ENCODE peak calls at places on chromosomes 1 and 21, in five cellular contexts. One of them, this sample, is unnamed.

GRCh38 chr1:234638832-234639799 is 29.1 kb upstream of the IRF2BP2 start:
- DNase-seq in anterior cingulate cortex: no peak
- DNase-seq in GM04504: no peak
- DNase-seq in activated T-helper 1 cell treated with anti-CD3 and anti-CD28 coated beads, Interleukin-2, amount 50 U/mL, for 16 hours: no peak
- DNase-seq in OCI-LY7: no peak
- DNase-seq in this sample: no peak

GRCh38 chr1:7549277-7549676 is 221.8 kb upstream of the VAMP3 start:
- DNase-seq in GM04504: peak
- DNase-seq in anterior cingulate cortex: no peak
- DNase-seq in OCI-LY7: no peak
- DNase-seq in activated T-helper 1 cell treated with anti-CD3 and anti-CD28 coated beads, Interleukin-2, amount 50 U/mL, for 16 hours: no peak
- DNase-seq in this sample: peak

GRCh38 chr1:152928671-152929070 is 18.3 kb upstream of the SPRR5 start:
- DNase-seq in anterior cingulate cortex: no peak
- DNase-seq in activated T-helper 1 cell treated with anti-CD3 and anti-CD28 coated beads, Interleukin-2, amount 50 U/mL, for 16 hours: no peak
- DNase-seq in OCI-LY7: no peak
- DNase-seq in GM04504: no peak
- DNase-seq in this sample: no peak

GRCh38 chr1:173134029-173134428 is 73.1 kb downstream of the TNFSF4 start:
- DNase-seq in activated T-helper 1 cell treated with anti-CD3 and anti-CD28 coated beads, Interleukin-2, amount 50 U/mL, for 16 hours: no peak
- DNase-seq in anterior cingulate cortex: no peak
- DNase-seq in GM04504: no peak
- DNase-seq in OCI-LY7: no peak
- DNase-seq in this sample: no peak

GRCh38 chr1:231534703-231535159 is 6.3 kb downstream of the TSNAX start:
- DNase-seq in GM04504: no peak
- DNase-seq in anterior cingulate cortex: no peak
- DNase-seq in activated T-helper 1 cell treated with anti-CD3 and anti-CD28 coated beads, Interleukin-2, amount 50 U/mL, for 16 hours: no peak
- DNase-seq in OCI-LY7: no peak
- DNase-seq in this sample: no peak

GRCh38 chr1:41277371-41277994 is 35.4 kb upstream of the SCMH1 start:
- DNase-seq in anterior cingulate cortex: no peak
- DNase-seq in OCI-LY7: no peak
- DNase-seq in activated T-helper 1 cell treated with anti-CD3 and anti-CD28 coated beads, Interleukin-2, amount 50 U/mL, for 16 hours: no peak
- DNase-seq in GM04504: no peak
- DNase-seq in this sample: no peak

GRCh38 chr1:179831225-179831624 is 46.4 kb downstream of the TOR1AIP2 start:
- DNase-seq in anterior cingulate cortex: no peak
- DNase-seq in activated T-helper 1 cell treated with anti-CD3 and anti-CD28 coated beads, Interleukin-2, amount 50 U/mL, for 16 hours: no peak
- DNase-seq in GM04504: no peak
- DNase-seq in OCI-LY7: no peak
- DNase-seq in this sample: no peak

GRCh38 chr1:215076312-215076711 is 6.2 kb upstream of the KCNK2 start:
- DNase-seq in activated T-helper 1 cell treated with anti-CD3 and anti-CD28 coated beads, Interleukin-2, amount 50 U/mL, for 16 hours: no peak
- DNase-seq in OCI-LY7: peak
- DNase-seq in anterior cingulate cortex: no peak
- DNase-seq in GM04504: no peak
- DNase-seq in this sample: no peak

GRCh38 chr1:91889717-91890459 is 3.9 kb upstream of the TGFBR3 start:
- DNase-seq in OCI-LY7: no peak
- DNase-seq in GM04504: no peak
- DNase-seq in anterior cingulate cortex: no peak
- DNase-seq in activated T-helper 1 cell treated with anti-CD3 and anti-CD28 coated beads, Interleukin-2, amount 50 U/mL, for 16 hours: no peak
- DNase-seq in this sample: no peak

GRCh38 chr1:161298116-161298515 is 11.7 kb downstream of the MPZ start:
- DNase-seq in activated T-helper 1 cell treated with anti-CD3 and anti-CD28 coated beads, Interleukin-2, amount 50 U/mL, for 16 hours: no peak
- DNase-seq in GM04504: no peak
- DNase-seq in OCI-LY7: peak
- DNase-seq in anterior cingulate cortex: no peak
- DNase-seq in this sample: no peak

GRCh38 chr1:36178479-36179219 is 22.7 kb downstream of the MAP7D1 start:
- DNase-seq in GM04504: no peak
- DNase-seq in activated T-helper 1 cell treated with anti-CD3 and anti-CD28 coated beads, Interleukin-2, amount 50 U/mL, for 16 hours: no peak
- DNase-seq in anterior cingulate cortex: no peak
- DNase-seq in OCI-LY7: no peak
- DNase-seq in this sample: no peak

GRCh38 chr1:234176000-234176399 is 197.3 kb upstream of the COA6 start:
- DNase-seq in OCI-LY7: no peak
- DNase-seq in activated T-helper 1 cell treated with anti-CD3 and anti-CD28 coated beads, Interleukin-2, amount 50 U/mL, for 16 hours: no peak
- DNase-seq in GM04504: no peak
- DNase-seq in anterior cingulate cortex: no peak
- DNase-seq in this sample: no peak

GRCh38 chr1:181038399-181038873 is 4.7 kb downstream of the MR1 start:
- DNase-seq in anterior cingulate cortex: no peak
- DNase-seq in activated T-helper 1 cell treated with anti-CD3 and anti-CD28 coated beads, Interleukin-2, amount 50 U/mL, for 16 hours: peak
- DNase-seq in GM04504: peak
- DNase-seq in OCI-LY7: peak
- DNase-seq in this sample: no peak

GRCh38 chr1:209844695-209845404 is 17.1 kb downstream of the UTP25 start:
- DNase-seq in activated T-helper 1 cell treated with anti-CD3 and anti-CD28 coated beads, Interleukin-2, amount 50 U/mL, for 16 hours: no peak
- DNase-seq in OCI-LY7: no peak
- DNase-seq in GM04504: no peak
- DNase-seq in anterior cingulate cortex: no peak
- DNase-seq in this sample: no peak

GRCh38 chr1:57704811-57705210 is 281.0 kb upstream of the DAB1 start:
- DNase-seq in activated T-helper 1 cell treated with anti-CD3 and anti-CD28 coated beads, Interleukin-2, amount 50 U/mL, for 16 hours: no peak
- DNase-seq in anterior cingulate cortex: no peak
- DNase-seq in GM04504: no peak
- DNase-seq in OCI-LY7: no peak
- DNase-seq in this sample: no peak

GRCh38 chr1:243842978-243843490 is 7.0 kb downstream of the AKT3 start:
- DNase-seq in OCI-LY7: no peak
- DNase-seq in GM04504: peak
- DNase-seq in activated T-helper 1 cell treated with anti-CD3 and anti-CD28 coated beads, Interleukin-2, amount 50 U/mL, for 16 hours: no peak
- DNase-seq in anterior cingulate cortex: no peak
- DNase-seq in this sample: peak

GRCh38 chr1:7856345-7856744 is 3.5 kb upstream of the UTS2 start:
- DNase-seq in anterior cingulate cortex: no peak
- DNase-seq in GM04504: no peak
- DNase-seq in OCI-LY7: no peak
- DNase-seq in activated T-helper 1 cell treated with anti-CD3 and anti-CD28 coated beads, Interleukin-2, amount 50 U/mL, for 16 hours: no peak
- DNase-seq in this sample: no peak

GRCh38 chr1:92094112-92094511 is 14.0 kb downstream of the BTBD8 start:
- DNase-seq in activated T-helper 1 cell treated with anti-CD3 and anti-CD28 coated beads, Interleukin-2, amount 50 U/mL, for 16 hours: no peak
- DNase-seq in OCI-LY7: no peak
- DNase-seq in GM04504: no peak
- DNase-seq in anterior cingulate cortex: no peak
- DNase-seq in this sample: no peak

GRCh38 chr1:17401841-17402240 is 29.8 kb downstream of the PADI6 start:
- DNase-seq in activated T-helper 1 cell treated with anti-CD3 and anti-CD28 coated beads, Interleukin-2, amount 50 U/mL, for 16 hours: no peak
- DNase-seq in GM04504: no peak
- DNase-seq in OCI-LY7: no peak
- DNase-seq in anterior cingulate cortex: no peak
- DNase-seq in this sample: no peak

GRCh38 chr1:31782066-31782762 is 18.1 kb upstream of the ADGRB2 start:
- DNase-seq in anterior cingulate cortex: no peak
- DNase-seq in activated T-helper 1 cell treated with anti-CD3 and anti-CD28 coated beads, Interleukin-2, amount 50 U/mL, for 16 hours: no peak
- DNase-seq in OCI-LY7: peak
- DNase-seq in GM04504: no peak
- DNase-seq in this sample: no peak

GRCh38 chr1:8166436-8166835 is 140.3 kb upstream of the ERRFI1 start:
- DNase-seq in anterior cingulate cortex: no peak
- DNase-seq in OCI-LY7: no peak
- DNase-seq in activated T-helper 1 cell treated with anti-CD3 and anti-CD28 coated beads, Interleukin-2, amount 50 U/mL, for 16 hours: no peak
- DNase-seq in GM04504: no peak
- DNase-seq in this sample: no peak

GRCh38 chr21:29406385-29406784 is 107.7 kb downstream of the BACH1 start:
- DNase-seq in anterior cingulate cortex: no peak
- DNase-seq in OCI-LY7: no peak
- DNase-seq in GM04504: no peak
- DNase-seq in activated T-helper 1 cell treated with anti-CD3 and anti-CD28 coated beads, Interleukin-2, amount 50 U/mL, for 16 hours: no peak
- DNase-seq in this sample: no peak

GRCh38 chr1:39657923-39658485 is 13.9 kb downstream of the NT5C1A start:
- DNase-seq in GM04504: no peak
- DNase-seq in activated T-helper 1 cell treated with anti-CD3 and anti-CD28 coated beads, Interleukin-2, amount 50 U/mL, for 16 hours: peak
- DNase-seq in anterior cingulate cortex: no peak
- DNase-seq in OCI-LY7: peak
- DNase-seq in this sample: no peak

GRCh38 chr1:20640183-20640597 is 6.9 kb downstream of the PINK1 start:
- DNase-seq in GM04504: no peak
- DNase-seq in anterior cingulate cortex: no peak
- DNase-seq in OCI-LY7: peak
- DNase-seq in activated T-helper 1 cell treated with anti-CD3 and anti-CD28 coated beads, Interleukin-2, amount 50 U/mL, for 16 hours: no peak
- DNase-seq in this sample: no peak

GRCh38 chr1:225427249-225428065 is at the start of gene LBR:
- DNase-seq in anterior cingulate cortex: no peak
- DNase-seq in OCI-LY7: no peak
- DNase-seq in activated T-helper 1 cell treated with anti-CD3 and anti-CD28 coated beads, Interleukin-2, amount 50 U/mL, for 16 hours: no peak
- DNase-seq in GM04504: no peak
- DNase-seq in this sample: no peak

GRCh38 chr1:208581252-208581651 is 337.1 kb upstream of the PLXNA2 start:
- DNase-seq in GM04504: no peak
- DNase-seq in OCI-LY7: no peak
- DNase-seq in anterior cingulate cortex: no peak
- DNase-seq in activated T-helper 1 cell treated with anti-CD3 and anti-CD28 coated beads, Interleukin-2, amount 50 U/mL, for 16 hours: no peak
- DNase-seq in this sample: no peak

GRCh38 chr1:168392958-168393357 is 112.3 kb downstream of the TBX19 start:
- DNase-seq in OCI-LY7: no peak
- DNase-seq in activated T-helper 1 cell treated with anti-CD3 and anti-CD28 coated beads, Interleukin-2, amount 50 U/mL, for 16 hours: no peak
- DNase-seq in anterior cingulate cortex: no peak
- DNase-seq in GM04504: no peak
- DNase-seq in this sample: no peak

GRCh38 chr1:71521655-71522264 is 440.9 kb upstream of the ZRANB2 start:
- DNase-seq in activated T-helper 1 cell treated with anti-CD3 and anti-CD28 coated beads, Interleukin-2, amount 50 U/mL, for 16 hours: no peak
- DNase-seq in GM04504: peak
- DNase-seq in anterior cingulate cortex: peak
- DNase-seq in OCI-LY7: peak
- DNase-seq in this sample: peak

GRCh38 chr1:208387908-208388756 is 143.9 kb upstream of the PLXNA2 start:
- DNase-seq in activated T-helper 1 cell treated with anti-CD3 and anti-CD28 coated beads, Interleukin-2, amount 50 U/mL, for 16 hours: no peak
- DNase-seq in GM04504: no peak
- DNase-seq in anterior cingulate cortex: no peak
- DNase-seq in OCI-LY7: no peak
- DNase-seq in this sample: no peak

GRCh38 chr1:161019767-161020572 is 982 bp downstream of the F11R start:
- DNase-seq in OCI-LY7: no peak
- DNase-seq in activated T-helper 1 cell treated with anti-CD3 and anti-CD28 coated beads, Interleukin-2, amount 50 U/mL, for 16 hours: no peak
- DNase-seq in GM04504: no peak
- DNase-seq in anterior cingulate cortex: no peak
- DNase-seq in this sample: no peak

GRCh38 chr21:31141389-31142021 is 103.2 kb upstream of the KRTAP19-8 start:
- DNase-seq in activated T-helper 1 cell treated with anti-CD3 and anti-CD28 coated beads, Interleukin-2, amount 50 U/mL, for 16 hours: no peak
- DNase-seq in anterior cingulate cortex: no peak
- DNase-seq in GM04504: no peak
- DNase-seq in OCI-LY7: no peak
- DNase-seq in this sample: no peak

GRCh38 chr1:17419626-17420328 is 19.7 kb downstream of the RCC2 start:
- DNase-seq in GM04504: no peak
- DNase-seq in OCI-LY7: peak
- DNase-seq in activated T-helper 1 cell treated with anti-CD3 and anti-CD28 coated beads, Interleukin-2, amount 50 U/mL, for 16 hours: peak
- DNase-seq in anterior cingulate cortex: peak
- DNase-seq in this sample: no peak

GRCh38 chr1:52867060-52867845 is 24.7 kb downstream of the ZYG11A start:
- DNase-seq in anterior cingulate cortex: no peak
- DNase-seq in GM04504: no peak
- DNase-seq in activated T-helper 1 cell treated with anti-CD3 and anti-CD28 coated beads, Interleukin-2, amount 50 U/mL, for 16 hours: no peak
- DNase-seq in OCI-LY7: no peak
- DNase-seq in this sample: no peak

GRCh38 chr1:19765623-19766022 is 34.1 kb downstream of the TMCO4 start:
- DNase-seq in anterior cingulate cortex: no peak
- DNase-seq in OCI-LY7: no peak
- DNase-seq in GM04504: peak
- DNase-seq in activated T-helper 1 cell treated with anti-CD3 and anti-CD28 coated beads, Interleukin-2, amount 50 U/mL, for 16 hours: peak
- DNase-seq in this sample: peak

GRCh38 chr1:108746382-108747127 is at the start of gene STXBP3:
- DNase-seq in anterior cingulate cortex: peak
- DNase-seq in activated T-helper 1 cell treated with anti-CD3 and anti-CD28 coated beads, Interleukin-2, amount 50 U/mL, for 16 hours: peak
- DNase-seq in GM04504: peak
- DNase-seq in OCI-LY7: peak
- DNase-seq in this sample: peak

GRCh38 chr21:45951676-45952075 is 29.9 kb upstream of the COL6A1 start:
- DNase-seq in GM04504: no peak
- DNase-seq in OCI-LY7: no peak
- DNase-seq in activated T-helper 1 cell treated with anti-CD3 and anti-CD28 coated beads, Interleukin-2, amount 50 U/mL, for 16 hours: no peak
- DNase-seq in anterior cingulate cortex: no peak
- DNase-seq in this sample: no peak